ENCODE peak calls at places on chromosomes 6 and 20, in six cellular contexts. A is uterus, F is transverse colon, N is A549, B is GM12892, C is Peyer's patch. U is an unnamed sample.

GRCh38 chr6:44542401-44543116 is 155.1 kb downstream of the CDC5L start:
- DNase-seq in A (no peak), F (no peak), N (no peak), B (no peak), C (peak; percentile 30), U (no peak)

GRCh38 chr20:47453167-47453782 is 48.4 kb upstream of the NCOA3 start:
- DNase-seq in A (no peak), F (peak; percentile 40), N (peak; percentile 93), B (peak; percentile 56), C (peak; percentile 65), U (peak; percentile 44)

GRCh38 chr6:96491926-96492325 is 29.7 kb upstream of the UFL1 start:
- DNase-seq in A (no peak), F (no peak), N (no peak), B (no peak), C (no peak), U (no peak)

GRCh38 chr6:137389150-137389664 is 105.0 kb downstream of the OLIG3 start:
- DNase-seq in A (no peak), F (peak; percentile 23), N (no peak), B (no peak), C (peak; percentile 79), U (no peak)

GRCh38 chr6:130760006-130760405 is 67.2 kb upstream of the SMLR1 start:
- DNase-seq in A (no peak), F (no peak), N (peak; percentile 13), B (no peak), C (no peak), U (no peak)

GRCh38 chr6:98333273-98333672 is 501.1 kb upstream of the POU3F2 start:
- DNase-seq in A (no peak), F (no peak), N (no peak), B (no peak), C (no peak), U (no peak)

GRCh38 chr20:17644451-17644850 is 37.6 kb downstream of the RRBP1 start:
- DNase-seq in A (no peak), F (peak; percentile 53), N (no peak), B (no peak), C (peak; percentile 61), U (no peak)

GRCh38 chr6:75813476-75814250 is 64.6 kb downstream of the MYO6 start:
- DNase-seq in A (no peak), F (no peak), N (no peak), B (no peak), C (no peak), U (no peak)

GRCh38 chr6:152893187-152893586 is 89.7 kb downstream of the FBXO5 start:
- DNase-seq in A (no peak), F (no peak), N (no peak), B (no peak), C (no peak), U (no peak)

GRCh38 chr20:36062799-36063198 is 91.7 kb upstream of the EPB41L1 start:
- DNase-seq in A (no peak), F (no peak), N (peak; percentile 44), B (no peak), C (no peak), U (no peak)

GRCh38 chr6:35300848-35301247 is 3.2 kb downstream of the DEF6 start:
- DNase-seq in A (no peak), F (no peak), N (no peak), B (no peak), C (peak; percentile 62), U (no peak)

GRCh38 chr6:149924933-149925252 is 2.0 kb upstream of the RAET1G start:
- DNase-seq in A (no peak), F (no peak), N (no peak), B (no peak), C (no peak), U (no peak)

GRCh38 chr20:64129146-64129782 is 21.9 kb upstream of the NPBWR2 start:
- DNase-seq in A (no peak), F (no peak), N (no peak), B (no peak), C (peak; percentile 24), U (no peak)

GRCh38 chr6:72283571-72283970 is 338.3 kb upstream of the KCNQ5 start:
- DNase-seq in A (no peak), F (no peak), N (no peak), B (no peak), C (no peak), U (no peak)

GRCh38 chr20:10670521-10671220 is 3.1 kb downstream of the JAG1 start:
- DNase-seq in A (no peak), F (no peak), N (no peak), B (peak; percentile 41), C (no peak), U (no peak)

GRCh38 chr6:50217816-50218215 is 168.1 kb upstream of the DEFB112 start:
- DNase-seq in A (no peak), F (no peak), N (no peak), B (no peak), C (no peak), U (no peak)

GRCh38 chr6:90818163-90818562 is 231.3 kb upstream of the MAP3K7 start:
- DNase-seq in A (no peak), F (no peak), N (no peak), B (no peak), C (no peak), U (no peak)

GRCh38 chr20:7195704-7196103 is 428.2 kb downstream of the BMP2 start:
- DNase-seq in A (no peak), F (no peak), N (peak; percentile 21), B (no peak), C (no peak), U (no peak)

GRCh38 chr6:15874821-15875220 is 212.0 kb upstream of the DTNBP1 start:
- DNase-seq in A (no peak), F (no peak), N (no peak), B (no peak), C (no peak), U (no peak)

GRCh38 chr6:91626935-91627334 is 1040.1 kb upstream of the MAP3K7 start:
- DNase-seq in A (no peak), F (no peak), N (no peak), B (no peak), C (no peak), U (no peak)

GRCh38 chr6:10582774-10583508 is 61.8 kb downstream of the GCNT2 start:
- DNase-seq in A (no peak), F (no peak), N (no peak), B (no peak), C (no peak), U (no peak)

GRCh38 chr6:142051404-142051803 is 81.3 kb upstream of the GJE1 start:
- DNase-seq in A (no peak), F (no peak), N (no peak), B (no peak), C (no peak), U (no peak)

DNA sequence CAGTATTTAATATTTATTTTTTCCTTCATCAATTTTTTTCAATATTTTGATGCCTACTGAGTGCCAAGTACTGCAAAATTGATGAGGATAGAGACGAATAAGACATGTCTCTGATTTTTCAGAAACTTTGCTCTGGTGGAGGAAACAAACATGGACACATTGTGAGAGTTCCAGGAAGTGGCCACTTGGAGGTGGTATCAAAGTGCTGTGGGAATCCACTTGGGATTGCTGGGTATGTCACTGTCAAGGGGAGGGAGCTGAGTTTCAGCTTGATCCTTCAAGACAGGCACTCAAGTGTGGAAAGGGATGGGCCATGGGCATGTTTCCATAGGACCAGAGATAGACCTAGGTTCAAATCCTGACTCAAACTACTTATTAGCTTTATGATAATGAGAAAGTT is 24.5 kb upstream of the ABCC10 start:
- DNase-seq in A (no peak), F (no peak), N (peak; percentile 15), B (no peak), C (no peak), U (no peak)
- TF ChIP-seq POLR2A in A (no peak), F (no peak), N (no peak), B (no peak), C (no peak), U (no peak)

DNA sequence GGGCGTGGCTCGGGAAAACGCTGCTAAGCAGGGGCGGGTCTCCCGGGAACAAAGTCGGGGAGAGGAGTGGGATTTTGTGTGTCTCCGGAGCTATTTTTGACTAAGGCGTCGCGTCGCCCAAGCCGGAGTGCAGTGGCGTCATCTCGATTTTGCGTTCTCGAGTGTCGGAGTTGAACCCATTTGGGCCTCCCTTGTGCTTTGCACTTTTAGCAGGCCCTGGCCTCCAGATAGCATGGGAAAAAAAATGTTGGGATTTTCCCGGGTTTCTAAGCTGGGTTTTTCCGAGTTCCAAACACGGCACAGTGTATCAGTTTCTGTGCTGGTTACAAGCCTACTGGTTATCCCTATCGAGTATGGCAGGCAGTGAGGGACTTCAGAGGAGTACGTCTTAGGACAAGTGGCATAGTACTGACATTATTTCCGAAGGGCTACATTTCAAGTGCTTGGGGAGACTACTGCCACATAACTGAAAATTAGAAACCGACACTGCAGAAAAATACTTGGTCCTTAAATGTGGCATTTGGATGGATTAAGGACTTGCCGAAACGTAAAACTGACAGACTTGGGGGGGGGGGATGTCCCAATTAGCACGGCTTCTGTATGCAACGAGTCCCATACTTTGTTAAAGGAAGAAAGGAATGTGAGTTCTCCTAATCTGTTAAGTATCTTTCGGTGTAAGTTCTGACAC is 70.1 kb downstream of the HFE start:
- DNase-seq in A (peak; percentile 72), F (peak; percentile 77), N (no peak), B (no peak), C (peak; percentile 85), U (no peak)
- TF ChIP-seq POLR2A in A (no peak), F (no peak), N (peak; percentile 51), B (peak; percentile 96), C (peak; percentile 2), U (peak; percentile 75)

DNA sequence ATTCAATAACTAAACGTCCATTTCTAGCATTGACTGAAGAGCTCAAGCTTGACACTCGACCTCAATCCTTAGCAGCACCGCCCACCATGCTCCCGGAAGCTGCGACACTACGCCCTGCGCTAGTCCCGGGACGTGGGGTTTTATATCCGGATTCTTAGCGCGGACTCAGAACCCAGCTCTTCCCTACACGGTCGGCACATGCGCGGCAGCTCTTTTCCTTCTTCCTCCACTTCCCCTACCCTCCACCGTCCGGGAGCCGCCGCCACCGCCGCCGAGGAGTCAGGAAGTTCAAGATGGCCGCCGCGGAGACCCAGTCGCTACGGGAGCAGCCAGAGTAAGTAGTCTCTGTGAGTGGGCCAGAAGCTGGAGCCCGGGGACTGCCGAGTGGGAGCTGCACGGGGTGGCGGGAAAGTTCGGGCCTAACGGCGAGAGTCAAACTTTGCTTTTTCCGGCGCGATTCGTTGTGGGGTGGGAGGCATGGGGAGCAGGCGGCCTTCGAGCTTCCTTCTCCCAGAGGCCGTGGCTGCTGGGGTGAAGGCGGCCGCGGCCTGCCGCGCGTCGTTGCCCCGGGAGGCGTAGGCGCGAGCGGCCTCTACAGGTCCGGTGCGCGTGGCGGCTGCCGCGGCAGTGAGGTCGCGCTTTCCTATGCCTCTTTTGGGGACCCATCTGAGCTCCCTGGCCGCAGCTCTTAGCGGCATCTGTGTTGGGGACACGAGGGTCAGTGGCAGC is 57.6 kb downstream of the FAM217A start:
- DNase-seq in A (peak; percentile 95), F (peak; percentile 96), N (peak; percentile 96), B (peak; percentile 35), C (peak; percentile 97), U (peak; percentile 79)
- TF ChIP-seq POLR2A in A (peak; percentile 67), F (peak; percentile 91), N (peak; percentile 55), B (peak; percentile 84), C (peak; percentile 81), U (peak; percentile 61)

GRCh38 chr20:54204063-54204462 is 3.8 kb upstream of the PFDN4 start:
- DNase-seq in A (no peak), F (no peak), N (no peak), B (no peak), C (no peak), U (no peak)

GRCh38 chr20:54209216-54209813 is 1.4 kb downstream of the PFDN4 start:
- DNase-seq in A (no peak), F (no peak), N (no peak), B (no peak), C (no peak), U (no peak)

GRCh38 chr20:54208492-54209044 is 681 bp downstream of the PFDN4 start:
- DNase-seq in A (no peak), F (no peak), N (peak; percentile 21), B (no peak), C (no peak), U (peak; percentile 25)

GRCh38 chr20:54207053-54207742 is 689 bp upstream of the PFDN4 start:
- DNase-seq in A (no peak), F (no peak), N (no peak), B (no peak), C (no peak), U (no peak)

GRCh38 chr20:54207743-54208491 is at the start of gene PFDN4:
- DNase-seq in A (peak; percentile 71), F (peak; percentile 88), N (peak; percentile 89), B (peak; percentile 81), C (peak; percentile 91), U (peak; percentile 90)
- TF ChIP-seq POLR2A in A (no peak), F (no peak), N (peak; percentile 42), B (peak; percentile 68), C (no peak), U (peak; percentile 37)

U was measured in H54.